ENCODE peak calls at places on chromosomes 3 and 15, in six cellular contexts. D is nephron progenitor cell, T is neural crest cell, L is GM13976, Y is BE2C, Q is epithelial cell of esophagus. Z is an unnamed sample.

GRCh38 chr3:27080126-27080525 is 289.1 kb downstream of the NEK10 start:
- DNase-seq in D (no peak), T (no peak), L (no peak), Y (no peak), Q (no peak), Z (no peak)

GRCh38 chr3:13025090-13025489 is 48.1 kb downstream of the IQSEC1 start:
- DNase-seq in D (no peak), T (no peak), L (no peak), Y (no peak), Q (peak; percentile 57), Z (no peak)

GRCh38 chr15:39918688-39919385 is 1.2 kb downstream of the GPR176 start:
- DNase-seq in D (no peak), T (no peak), L (no peak), Y (no peak), Q (peak; percentile 54), Z (no peak)

GRCh38 chr3:188830955-188831354 is 340.8 kb upstream of the TPRG1 start:
- DNase-seq in D (no peak), T (no peak), L (no peak), Y (peak; percentile 22), Q (no peak), Z (no peak)

GRCh38 chr3:191356586-191357439 is 26.5 kb upstream of the UTS2B start:
- DNase-seq in D (no peak), T (no peak), L (no peak), Y (no peak), Q (peak; percentile 92), Z (no peak)

GRCh38 chr15:49686626-49687025 is 65.8 kb downstream of the DTWD1 start:
- DNase-seq in D (no peak), T (no peak), L (no peak), Y (no peak), Q (peak; percentile 55), Z (no peak)

GRCh38 chr15:92011611-92012367 is 158.3 kb downstream of the SLCO3A1 start:
- DNase-seq in D (no peak), T (no peak), L (no peak), Y (peak; percentile 22), Q (peak; percentile 61), Z (no peak)

GRCh38 chr3:173045770-173046382 is 95.2 kb downstream of the SPATA16 start:
- DNase-seq in D (no peak), T (no peak), L (no peak), Y (no peak), Q (peak; percentile 1), Z (no peak)

GRCh38 chr15:90610220-90610619 is 80.5 kb downstream of the CRTC3 start:
- DNase-seq in D (no peak), T (no peak), L (no peak), Y (no peak), Q (peak; percentile 60), Z (no peak)

GRCh38 chr3:98333989-98334606 is 19.6 kb upstream of the OR5K4 start:
- DNase-seq in D (no peak), T (no peak), L (no peak), Y (no peak), Q (peak; percentile 65), Z (no peak)

GRCh38 chr3:39263576-39263975 is 16.3 kb downstream of the CX3CR1 start:
- DNase-seq in D (no peak), T (no peak), L (no peak), Y (no peak), Q (no peak), Z (no peak)

GRCh38 chr3:73520931-73521461 is 103.7 kb downstream of the PDZRN3 start:
- DNase-seq in D (no peak), T (no peak), L (no peak), Y (no peak), Q (peak; percentile 56), Z (no peak)

GRCh38 chr15:75168374-75168773 is 33.3 kb upstream of the C15orf39 start:
- DNase-seq in D (no peak), T (no peak), L (no peak), Y (no peak), Q (no peak), Z (no peak)

GRCh38 chr3:136792931-136793330 is 26.0 kb upstream of the SLC35G2 start:
- DNase-seq in D (no peak), T (peak; percentile 8), L (no peak), Y (no peak), Q (no peak), Z (no peak)
- TF ChIP-seq CTCF in D (no peak), T (no peak), L (no peak), Y (no peak), Q (no peak), Z (no peak)

DNA sequence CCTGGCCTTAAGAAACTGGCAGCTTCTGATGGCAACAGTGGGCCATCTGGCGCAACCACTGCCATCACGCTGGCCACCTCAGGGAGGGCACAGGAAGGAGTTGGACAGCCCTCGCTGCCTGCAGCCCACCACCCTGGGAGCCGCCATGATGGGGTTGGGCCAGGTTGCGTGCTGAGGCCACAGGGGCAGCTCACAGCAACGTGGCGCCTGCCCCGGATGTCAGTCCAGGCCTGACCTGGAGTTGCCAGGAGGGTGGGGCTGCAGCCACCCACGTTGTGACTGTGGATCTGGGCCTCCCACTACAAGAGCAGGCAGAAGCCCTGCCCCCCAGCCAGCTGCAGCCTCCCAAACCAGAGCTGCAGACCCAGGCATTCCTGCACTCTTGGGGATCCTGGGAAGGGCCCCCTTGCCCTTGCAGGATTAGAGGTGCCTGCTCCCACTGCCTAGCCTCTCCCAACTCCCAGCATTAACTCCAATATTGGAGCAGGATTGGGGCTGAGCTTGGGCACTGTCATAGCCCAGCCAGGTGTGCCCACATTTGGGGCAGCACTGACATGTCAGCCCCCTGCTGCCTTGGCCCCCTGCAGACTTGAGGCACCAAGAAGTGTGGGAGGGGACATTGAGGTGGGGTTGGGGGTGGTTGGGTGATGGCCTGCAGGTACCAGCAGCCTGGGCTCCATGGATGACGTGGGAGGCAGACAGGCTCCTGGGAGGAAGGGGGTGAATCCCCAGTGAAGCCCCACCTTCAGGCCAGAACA is 468.9 kb upstream of the CCDC54 start:
- DNase-seq in D (no peak), T (no peak), L (no peak), Y (no peak), Q (no peak), Z (no peak)
- TF ChIP-seq CTCF in D (no peak), T (no peak), L (no peak), Y (no peak), Q (no peak), Z (no peak)

GRCh38 chr3:175421897-175422296 is 562.8 kb downstream of the NAALADL2 start:
- DNase-seq in D (no peak), T (no peak), L (no peak), Y (no peak), Q (no peak), Z (no peak)

GRCh38 chr3:175426805-175427204 is 567.7 kb downstream of the NAALADL2 start:
- DNase-seq in D (no peak), T (no peak), L (no peak), Y (no peak), Q (peak; percentile 70), Z (no peak)

GRCh38 chr3:175422744-175423143 is 563.6 kb downstream of the NAALADL2 start:
- DNase-seq in D (no peak), T (no peak), L (no peak), Y (no peak), Q (peak; percentile 35), Z (no peak)
- TF ChIP-seq CTCF in D (no peak), T (no peak), L (no peak), Y (peak; percentile 23), Q (no peak), Z (no peak)

GRCh38 chr3:113212155-113212844 is 943 bp downstream of the BOC start:
- DNase-seq in D (peak; percentile 39), T (no peak), L (peak; percentile 48), Y (peak; percentile 42), Q (no peak), Z (no peak)
- TF ChIP-seq CTCF in D (no peak), T (no peak), L (no peak), Y (no peak), Q (no peak), Z (no peak)